ENCODE peak calls at places on chromosomes 12 and 14, in six cellular contexts. Z is thyroid gland, N is adrenal gland, J is A549, V is body of pancreas, E is IMR-90. R is an unnamed sample. For H3K9me3, the result is how much of the 10 kb centered on the place peaks cover.

GRCh38 chr12:59834659-59835474 is 239.0 kb downstream of the SLC16A7 start:
- DNase-seq in Z (no peak), N (no peak), J (peak), V (no peak), E (peak), R (no peak)

GRCh38 chr12:77925536-77926108 is 94.9 kb downstream of the NAV3 start:
- DNase-seq in Z (peak), N (peak), J (peak), V (peak), E (peak), R (peak)

GRCh38 chr14:93493054-93493453 is 62.3 kb downstream of the UNC79 start:
- DNase-seq in Z (no peak), N (no peak), J (no peak), V (no peak), E (no peak), R (no peak)

GRCh38 chr14:100526632-100527031 is 60.6 kb downstream of the BEGAIN start:
- DNase-seq in Z (no peak), N (no peak), J (no peak), V (no peak), E (peak), R (no peak)

GRCh38 chr14:49971156-49972141 is 78.6 kb downstream of the ARF6 start:
- DNase-seq in Z (no peak), N (no peak), J (no peak), V (no peak), E (peak), R (no peak)

GRCh38 chr12:14936224-14936861 is 2.0 kb downstream of the ERP27 start:
- DNase-seq in Z (no peak), N (no peak), J (peak), V (peak), E (no peak), R (no peak)

GRCh38 chr12:62643470-62643869 is 176.8 kb downstream of the MON2 start:
- DNase-seq in Z (no peak), N (no peak), J (no peak), V (no peak), E (peak), R (no peak)

GRCh38 chr14:92475451-92476187 is 38.0 kb upstream of the RIN3 start:
- DNase-seq in Z (peak), N (no peak), J (no peak), V (no peak), E (no peak), R (peak)

GRCh38 chr14:89954045-89955021 is at the start of gene EFCAB11:
- DNase-seq in Z (peak), N (peak), J (peak), V (peak), E (peak), R (peak)
- TF ChIP-seq POLR2A in Z (peak), N (peak), J (peak), V (peak), E (peak), R (no peak)

DNA sequence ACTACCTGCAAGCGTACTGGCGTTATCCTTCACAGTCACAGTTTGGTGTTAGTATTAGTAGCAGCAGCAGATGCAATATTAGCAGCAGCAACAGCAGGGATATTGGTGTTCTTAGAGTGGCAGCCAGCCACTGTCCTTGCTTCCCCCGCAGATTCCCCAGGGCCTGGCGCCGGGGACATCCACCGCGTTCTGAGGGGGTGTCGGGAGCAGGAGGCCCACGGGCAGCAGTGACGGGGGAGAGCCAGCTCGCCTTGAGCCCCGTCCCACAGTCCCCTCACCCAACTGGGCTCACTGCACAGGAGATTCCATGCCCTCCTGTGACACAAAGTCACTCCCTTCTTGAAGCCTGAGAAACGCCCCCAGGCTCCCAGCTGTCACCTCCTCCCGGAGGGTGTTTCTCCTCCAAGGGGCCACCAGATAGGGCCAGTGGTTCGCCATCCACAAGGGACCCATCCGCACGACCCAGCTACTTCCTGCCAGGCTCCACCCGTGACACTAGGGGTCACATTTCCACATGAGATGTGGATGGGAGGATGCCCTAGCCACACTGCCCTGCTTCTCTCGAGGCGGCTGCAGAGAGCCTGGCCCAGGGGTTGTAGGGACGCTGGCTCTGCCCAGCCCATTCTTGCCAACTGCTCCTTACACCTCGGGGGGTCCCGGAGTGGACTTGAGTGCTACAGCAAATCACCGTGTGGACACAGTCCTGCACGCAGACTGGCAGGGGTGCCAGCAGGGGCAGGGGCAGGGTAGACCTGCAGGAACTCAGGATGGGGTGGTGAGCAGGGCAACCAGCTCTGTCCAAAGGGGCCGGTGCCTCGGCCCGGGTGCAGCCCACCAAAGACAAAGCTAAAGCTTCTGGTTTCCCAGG is 123.2 kb downstream of the PIWIL1 start:
- DNase-seq in Z (no peak), N (no peak), J (no peak), V (no peak), E (no peak), R (no peak)
- H3K9me3 ChIP-seq in Z (under half), N (under half), J (under half), V (under half), E (half or more), R (under half)

GRCh38 chr12:44497044-44497443 is 379.1 kb downstream of the NELL2 start:
- DNase-seq in Z (no peak), N (no peak), J (no peak), V (no peak), E (no peak), R (no peak)
- TF ChIP-seq CTCF in Z (peak), N (no peak), J (no peak), V (no peak), E (no peak), R (no peak)

GRCh38 chr12:124424516-124424905 is 129.6 kb downstream of the RFLNA start:
- DNase-seq in Z (no peak), N (no peak), J (no peak), V (no peak), E (no peak), R (no peak)

GRCh38 chr12:124423683-124424515 is 129.0 kb downstream of the RFLNA start:
- DNase-seq in Z (no peak), N (no peak), J (no peak), V (no peak), E (no peak), R (no peak)

GRCh38 chr12:124420972-124421674 is 126.2 kb downstream of the RFLNA start:
- DNase-seq in Z (no peak), N (no peak), J (no peak), V (no peak), E (no peak), R (peak)

GRCh38 chr12:124422142-124422569 is 127.3 kb downstream of the RFLNA start:
- DNase-seq in Z (peak), N (no peak), J (peak), V (peak), E (no peak), R (no peak)

GRCh38 chr12:124422570-124423523 is 128.0 kb downstream of the RFLNA start:
- DNase-seq in Z (peak), N (peak), J (peak), V (peak), E (peak), R (peak)
- TF ChIP-seq POLR2A in Z (no peak), N (peak), J (peak), V (peak), E (peak), R (no peak)

GRCh38 chr12:34390846-34391700 is 368.8 kb downstream of the ALG10 start:
- DNase-seq in Z (no peak), N (no peak), J (no peak), V (no peak), E (no peak), R (no peak)
- H3K9me3 ChIP-seq in Z (under half), N (under half), J (under half), V (under half), E (half or more), R (under half)

DNA sequence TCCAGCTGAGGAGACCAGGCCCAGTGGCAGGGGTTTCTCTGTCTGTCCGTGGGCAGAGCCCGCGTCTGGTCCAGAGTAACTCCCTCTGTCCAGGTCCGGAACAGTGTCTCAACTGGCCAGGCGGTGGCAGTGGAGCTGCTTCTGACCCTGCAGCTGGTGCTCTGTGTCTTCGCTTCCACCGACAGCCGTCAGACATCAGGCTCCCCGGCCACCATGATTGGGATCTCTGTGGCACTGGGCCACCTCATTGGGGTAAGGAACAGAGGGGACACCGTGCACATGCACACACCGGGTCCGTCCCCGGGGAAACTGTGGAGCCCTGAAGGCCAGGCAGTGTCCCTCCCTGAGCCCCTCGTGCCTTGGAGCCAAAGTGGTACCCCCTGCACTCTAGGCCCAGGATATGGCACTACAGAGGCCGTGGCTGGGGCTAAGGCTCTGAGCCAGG is 1.5 kb downstream of the AQP6 start:
- DNase-seq in Z (peak), N (peak), J (peak), V (peak), E (peak), R (peak)
- TF ChIP-seq CTCF in Z (peak), N (peak), J (peak), V (peak), E (peak), R (peak)

DNA sequence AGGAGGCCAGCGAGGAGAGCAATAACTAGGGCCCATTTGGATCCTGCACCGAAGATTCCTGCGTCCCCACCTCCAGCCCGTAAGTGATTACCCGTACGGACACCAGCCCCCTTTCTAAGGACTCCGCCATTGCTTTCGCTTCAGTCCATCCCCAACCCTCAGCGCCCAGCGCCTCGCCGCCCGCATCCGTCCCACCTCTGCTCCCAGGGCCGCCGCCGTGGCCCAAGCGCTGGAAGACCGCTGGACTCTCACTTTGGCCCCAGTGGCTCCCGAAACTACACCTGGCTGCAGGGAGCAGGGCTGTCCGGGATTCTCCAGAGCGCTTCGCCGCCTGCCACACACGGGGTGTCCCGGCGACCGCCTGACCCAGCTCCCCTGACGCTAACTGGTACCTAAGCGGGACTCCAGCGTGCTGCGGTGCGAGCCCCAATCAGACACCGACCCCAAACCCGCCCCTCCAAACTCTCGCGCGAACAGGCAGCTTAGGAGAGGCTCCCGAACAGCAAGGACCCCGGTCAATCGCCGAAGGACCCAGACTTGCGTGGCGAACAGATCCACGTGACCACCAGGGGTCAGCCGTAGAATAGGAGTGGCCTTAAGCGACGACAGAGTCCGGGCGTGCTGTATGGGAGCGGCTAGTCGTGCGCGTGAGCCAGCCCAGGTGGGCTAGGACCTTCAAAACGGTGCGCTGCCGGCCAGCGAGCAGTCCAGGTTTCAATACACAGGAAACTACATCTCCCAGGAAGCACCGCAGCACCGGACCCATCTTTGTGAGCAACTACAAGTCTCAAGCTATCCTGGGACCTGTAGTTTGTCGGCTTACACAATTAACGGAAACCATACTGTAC is at the start of gene CNPY2:
- DNase-seq in Z (peak), N (peak), J (peak), V (peak), E (peak), R (peak)
- TF ChIP-seq POLR2A in Z (peak), N (peak), J (peak), V (peak), E (peak), R (no peak)

GRCh38 chr12:83619973-83620372 is 933.3 kb downstream of the TMTC2 start:
- DNase-seq in Z (no peak), N (no peak), J (no peak), V (no peak), E (no peak), R (no peak)

DNA sequence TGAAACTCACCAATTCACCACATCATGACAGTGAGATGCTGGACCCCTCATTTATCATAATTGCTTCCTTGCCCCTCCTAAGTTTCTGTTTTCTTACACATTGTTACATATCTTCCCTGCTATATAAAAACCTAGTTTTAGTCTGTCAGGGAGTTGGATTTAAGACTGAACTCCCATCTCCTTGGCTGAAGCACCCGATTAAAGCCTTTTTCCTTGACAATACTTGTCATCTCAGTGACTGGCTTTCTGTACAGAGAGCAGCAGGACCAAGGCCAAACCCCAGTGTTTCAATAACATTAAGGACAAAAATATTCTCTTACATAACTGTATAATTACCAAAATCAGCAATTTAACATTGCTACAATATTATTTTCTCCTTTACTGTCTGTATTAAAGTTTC is 928.4 kb downstream of the TMTC2 start:
- DNase-seq in Z (no peak), N (no peak), J (no peak), V (no peak), E (no peak), R (no peak)
- H3K9me3 ChIP-seq in Z (under half), N (under half), J (under half), V (under half), E (under half), R (under half)